ENCODE peak calls at places on chromosomes 2 and 18, in four cellular contexts. N is GM12878, M is HepG2, P is K562. V is an unnamed sample.

GRCh38 chr2:192030289-192030688 is 164.4 kb downstream of the TMEFF2 start:
- DNase-seq in N (no peak), M (no peak), P (no peak), V (no peak)

GRCh38 chr2:18987592-18988073 is 370.8 kb downstream of the OSR1 start:
- DNase-seq in N (no peak), M (peak), P (no peak), V (peak)

GRCh38 chr2:226795281-226796011 is 4.2 kb downstream of the IRS1 start:
- DNase-seq in N (no peak), M (no peak), P (no peak), V (no peak)

GRCh38 chr2:43519711-43520221 is 76.1 kb downstream of the THADA start:
- DNase-seq in N (no peak), M (no peak), P (no peak), V (no peak)

GRCh38 chr18:59220784-59221765 is 1.1 kb downstream of the GRP start:
- DNase-seq in N (no peak), M (no peak), P (no peak), V (no peak)

GRCh38 chr18:65753520-65753919 is 2.7 kb downstream of the CDH7 start:
- DNase-seq in N (no peak), M (peak), P (no peak), V (no peak)

GRCh38 chr2:143085125-143085784 is 44.0 kb upstream of the ARHGAP15 start:
- DNase-seq in N (no peak), M (no peak), P (no peak), V (no peak)

GRCh38 chr2:449246-450067 is 161.6 kb upstream of the ALKAL2 start:
- DNase-seq in N (no peak), M (no peak), P (no peak), V (no peak)

GRCh38 chr18:77067315-77068061 is 65.1 kb downstream of the MBP start:
- DNase-seq in N (peak), M (peak), P (no peak), V (peak)

GRCh38 chr2:234257859-234258561 is 207.5 kb downstream of the SPP2 start:
- DNase-seq in N (no peak), M (peak), P (no peak), V (peak)

GRCh38 chr2:159075726-159076125 is 107.3 kb downstream of the TANC1 start:
- DNase-seq in N (no peak), M (no peak), P (no peak), V (no peak)

GRCh38 chr18:23238152-23238531 is 102.9 kb downstream of the CABLES1 start:
- DNase-seq in N (no peak), M (no peak), P (no peak), V (no peak)

GRCh38 chr2:179538406-179538805 is 273.8 kb upstream of the SESTD1 start:
- DNase-seq in N (no peak), M (no peak), P (no peak), V (no peak)

GRCh38 chr2:111534816-111535803 is 348.9 kb downstream of the ANAPC1 start:
- DNase-seq in N (no peak), M (peak), P (no peak), V (no peak)

GRCh38 chr18:46950064-46950656 is 32.8 kb downstream of the KATNAL2 start:
- DNase-seq in N (no peak), M (peak), P (peak), V (peak)

GRCh38 chr2:220165401-220165800 is 538.0 kb downstream of the SLC4A3 start:
- DNase-seq in N (no peak), M (no peak), P (no peak), V (peak)

GRCh38 chr2:102005449-102005848 is 13.7 kb downstream of the IL1R2 start:
- DNase-seq in N (no peak), M (no peak), P (no peak), V (no peak)
- H3K27ac ChIP-seq in N (no peak), M (no peak), P (no peak), V (no peak)

GRCh38 chr2:25895620-25896019 is 17.3 kb upstream of the ASXL2 start:
- DNase-seq in N (no peak), M (no peak), P (no peak), V (no peak)
- TF ChIP-seq ESRRA in N (no peak), M (no peak), P (no peak), V (no peak)

GRCh38 chr2:129623783-129624182 is 355.7 kb upstream of the RAB6C start:
- DNase-seq in N (no peak), M (no peak), P (no peak), V (no peak)

GRCh38 chr2:129620411-129620810 is 359.1 kb upstream of the RAB6C start:
- DNase-seq in N (no peak), M (no peak), P (no peak), V (no peak)

GRCh38 chr2:129619471-129619870 is 360.0 kb upstream of the RAB6C start:
- DNase-seq in N (no peak), M (no peak), P (no peak), V (no peak)
- TF ChIP-seq POLR2AphosphoS2 in N (no peak), M (no peak), P (no peak), V (no peak)

GRCh38 chr2:146734791-146735190 is 1110.0 kb upstream of the ACVR2A start:
- DNase-seq in N (no peak), M (no peak), P (no peak), V (no peak)
- H3K27ac ChIP-seq in N (no peak), M (no peak), P (no peak), V (no peak)

DNA sequence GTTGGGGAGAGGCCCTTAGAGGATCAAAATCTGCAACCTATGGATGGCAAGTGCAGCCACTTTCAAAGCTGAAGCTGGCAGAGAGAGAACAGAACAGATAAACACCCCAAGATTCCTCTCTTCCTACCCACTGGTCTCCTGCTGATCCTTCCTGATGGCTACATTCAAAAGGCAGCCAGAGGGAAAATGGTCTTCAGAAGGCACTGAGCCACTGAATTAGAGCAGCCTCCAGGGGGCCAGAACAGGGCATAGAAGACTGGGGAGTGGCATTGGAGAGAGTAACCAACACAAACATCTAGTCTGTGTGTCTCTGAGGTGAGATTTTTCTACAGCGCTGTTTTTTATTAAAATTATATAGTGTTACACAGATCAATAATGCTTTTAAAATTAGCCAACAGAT is 432.6 kb downstream of the PARD3B start:
- DNase-seq in N (no peak), M (no peak), P (no peak), V (no peak)
- TF ChIP-seq ESRRA in N (no peak), M (no peak), P (no peak), V (no peak)

GRCh38 chr2:109185338-109185737 is 56.3 kb downstream of the SH3RF3 start:
- DNase-seq in N (no peak), M (no peak), P (no peak), V (peak)
- TF ChIP-seq POLR2AphosphoS2 in N (no peak), M (no peak), P (no peak), V (no peak)

GRCh38 chr2:102073168-102073724 is 69.3 kb upstream of the IL1R1 start:
- DNase-seq in N (no peak), M (no peak), P (no peak), V (no peak)

GRCh38 chr2:102072741-102073140 is 69.8 kb upstream of the IL1R1 start:
- DNase-seq in N (no peak), M (no peak), P (no peak), V (no peak)

GRCh38 chr2:102069311-102069974 is 73.1 kb upstream of the IL1R1 start:
- DNase-seq in N (no peak), M (no peak), P (peak), V (no peak)

GRCh38 chr2:102066554-102066953 is 74.8 kb downstream of the IL1R2 start:
- DNase-seq in N (no peak), M (no peak), P (no peak), V (no peak)

DNA sequence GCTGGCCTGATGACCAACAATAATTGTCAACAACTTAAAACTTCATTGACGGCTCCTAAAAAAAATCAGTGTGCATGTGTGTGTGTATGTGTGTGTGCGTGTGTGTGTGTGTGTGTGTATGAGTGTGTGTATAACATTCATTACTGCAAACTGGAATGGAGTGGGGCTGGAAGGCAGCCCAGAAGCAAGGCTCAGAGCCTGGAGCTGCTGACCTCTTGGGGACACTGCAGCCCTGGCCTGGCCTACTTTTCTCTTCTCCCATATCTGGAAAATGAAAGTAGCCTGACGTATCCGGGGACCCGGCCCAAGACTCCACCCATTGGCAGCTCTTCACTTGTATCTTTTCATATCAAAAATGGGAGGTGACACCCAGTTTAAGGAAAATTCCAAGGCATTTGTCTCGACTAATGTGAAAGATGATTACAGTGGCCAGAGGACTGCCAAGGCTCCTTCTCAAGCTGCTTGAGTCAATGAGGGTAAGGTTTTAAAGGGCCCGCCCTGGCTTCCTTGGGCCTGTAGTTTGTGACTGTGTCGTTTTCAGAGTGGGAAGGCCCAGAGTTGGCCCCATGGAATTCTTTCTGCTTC is 72.4 kb upstream of the IL1R1 start:
- DNase-seq in N (no peak), M (peak), P (no peak), V (peak)
- H3K27ac ChIP-seq in N (no peak), M (peak), P (peak), V (peak)

GRCh38 chr18:3595282-3596273 is 145.6 kb downstream of the TGIF1 start:
- DNase-seq in N (peak), M (peak), P (no peak), V (no peak)

GRCh38 chr18:3593904-3594759 is 144.2 kb downstream of the TGIF1 start:
- DNase-seq in N (peak), M (peak), P (peak), V (peak)

GRCh38 chr18:3594760-3595241 is 144.8 kb downstream of the TGIF1 start:
- DNase-seq in N (no peak), M (peak), P (no peak), V (peak)

GRCh38 chr18:3592864-3593263 is 142.9 kb downstream of the TGIF1 start:
- DNase-seq in N (no peak), M (no peak), P (peak), V (no peak)

GRCh38 chr18:3593381-3593903 is 143.5 kb downstream of the TGIF1 start:
- DNase-seq in N (no peak), M (no peak), P (peak), V (peak)
- TF ChIP-seq ESRRA in N (no peak), M (no peak), P (no peak), V (no peak)

GRCh38 chr2:144583362-144583692 is 63.4 kb upstream of the ZEB2 start:
- DNase-seq in N (no peak), M (no peak), P (no peak), V (no peak)
- TF ChIP-seq POLR2AphosphoS2 in N (no peak), M (no peak), P (no peak), V (no peak)